ENCODE peak calls at places on chromosomes 16 and 17, in eight cellular contexts. A, S, B, Z, K, V, Y and F are unnamed samples.

GRCh38 chr16:12508054-12508453 is 295.6 kb downstream of the CPPED1 start:
- DNase-seq in K (no peak), V (peak), S (no peak), B (no peak), Y (no peak), A (no peak), Z (no peak), F (no peak)

GRCh38 chr16:87945351-87946042 is 5.7 kb upstream of the BANP start:
- DNase-seq in S (peak), Y (peak), A (peak), K (no peak), Z (peak), V (peak), B (no peak), F (peak)

GRCh38 chr17:21166599-21167265 is 40.0 kb downstream of the DHRS7B start:
- DNase-seq in B (no peak), Z (no peak), K (no peak), Y (no peak), V (no peak), S (no peak), A (no peak), F (no peak)

GRCh38 chr16:10386517-10387377 is 886 bp downstream of the ATF7IP2 start:
- DNase-seq in B (no peak), A (no peak), V (no peak), K (no peak), Y (no peak), Z (no peak), S (no peak), F (no peak)

GRCh38 chr17:78781339-78782304 is at the start of gene CYTH1:
- DNase-seq in K (no peak), S (peak), Z (peak), A (peak), V (peak), B (no peak), Y (no peak), F (peak)

GRCh38 chr16:27350006-27350405 is 36.2 kb downstream of the IL4R start:
- DNase-seq in A (no peak), V (no peak), K (no peak), Y (no peak), B (no peak), S (no peak), Z (no peak), F (no peak)

GRCh38 chr17:70956731-70957130 is 787.4 kb downstream of the KCNJ2 start:
- DNase-seq in K (no peak), Y (no peak), S (no peak), Z (no peak), V (no peak), A (no peak), B (no peak), F (no peak)

GRCh38 chr16:11857161-11857560 is 5.8 kb upstream of the RSL1D1 start:
- DNase-seq in K (no peak), B (no peak), V (no peak), A (no peak), Z (no peak), Y (no peak), S (no peak), F (no peak)

GRCh38 chr17:40157972-40158371 is 17.6 kb downstream of the CASC3 start:
- DNase-seq in S (no peak), A (no peak), B (no peak), Z (no peak), K (no peak), Y (no peak), V (no peak), F (no peak)

GRCh38 chr17:78019367-78019975 is 61.0 kb downstream of the TNRC6C start:
- DNase-seq in B (no peak), K (no peak), A (no peak), Z (no peak), V (no peak), S (no peak), Y (no peak), F (no peak)

GRCh38 chr16:49596119-49596518 is 222.5 kb downstream of the C16orf78 start:
- DNase-seq in B (no peak), V (no peak), A (no peak), Z (no peak), S (no peak), K (no peak), Y (no peak), F (no peak)

GRCh38 chr17:34291721-34292348 is 6.3 kb downstream of the CCL11 start:
- DNase-seq in Y (no peak), A (no peak), Z (no peak), B (no peak), K (no peak), V (no peak), S (no peak), F (no peak)

GRCh38 chr16:47687694-47688093 is 226.6 kb downstream of the PHKB start:
- DNase-seq in S (no peak), Y (no peak), V (no peak), B (no peak), K (no peak), A (no peak), Z (no peak), F (no peak)

GRCh38 chr17:81052199-81052997 is 17.4 kb downstream of the BAIAP2 start:
- DNase-seq in V (no peak), K (no peak), A (peak), S (peak), Z (no peak), Y (no peak), B (no peak), F (no peak)

GRCh38 chr17:78391843-78392242 is 13.4 kb downstream of the PGS1 start:
- DNase-seq in K (no peak), V (no peak), Y (no peak), B (no peak), S (no peak), Z (no peak), A (no peak), F (no peak)

GRCh38 chr16:27727941-27728340 is 178.0 kb downstream of the KATNIP start:
- DNase-seq in V (no peak), K (no peak), Y (no peak), Z (no peak), S (no peak), B (no peak), A (no peak), F (no peak)

GRCh38 chr16:65153365-65154105 is 31.7 kb upstream of the CDH11 start:
- DNase-seq in V (no peak), Z (no peak), S (no peak), B (no peak), A (no peak), K (no peak), Y (no peak), F (no peak)

GRCh38 chr17:5467416-5467815 is 1.4 kb downstream of the DHX33 start:
- DNase-seq in Y (no peak), K (no peak), V (no peak), A (no peak), S (no peak), Z (no peak), B (no peak), F (no peak)

GRCh38 chr17:38896373-38896954 is 26.6 kb downstream of the LASP1 start:
- DNase-seq in Y (no peak), Z (no peak), K (no peak), S (peak), B (no peak), V (no peak), A (no peak), F (peak)

GRCh38 chr17:57327176-57327970 is 71.0 kb downstream of the MSI2 start:
- DNase-seq in Y (no peak), Z (no peak), K (no peak), S (no peak), A (no peak), B (no peak), V (no peak), F (peak)

GRCh38 chr16:87881327-87882200 is 12.3 kb upstream of the SLC7A5 start:
- DNase-seq in Z (peak), Y (no peak), S (no peak), K (no peak), B (no peak), V (no peak), A (no peak), F (no peak)

GRCh38 chr17:50272711-50273653 is 1.3 kb upstream of the TMEM92 start:
- DNase-seq in S (peak), Y (peak), K (peak), Z (peak), B (peak), A (peak), V (no peak), F (peak)

GRCh38 chr17:78535285-78536197 is 41.7 kb downstream of the DNAH17 start:
- DNase-seq in Y (no peak), B (no peak), Z (no peak), A (no peak), S (no peak), V (peak), K (no peak), F (no peak)

GRCh38 chr16:87854053-87854906 is 15.0 kb downstream of the SLC7A5 start:
- DNase-seq in Z (peak), V (no peak), Y (no peak), B (no peak), S (peak), K (peak), A (peak), F (no peak)

GRCh38 chr17:7001562-7001961 is 5.7 kb downstream of the ALOX12 start:
- DNase-seq in B (no peak), Z (no peak), S (no peak), Y (no peak), V (peak), A (no peak), K (peak), F (no peak)
- TF ChIP-seq CTCF in B (peak), Z (no peak), S (peak), Y (peak), V (no peak), A (peak), K (peak), F (peak)

GRCh38 chr16:3576211-3576610 is 992 bp downstream of the NLRC3 start:
- DNase-seq in A (no peak), Y (no peak), K (no peak), Z (no peak), S (no peak), V (no peak), B (no peak), F (no peak)

GRCh38 chr16:3575491-3575890 is 1.7 kb downstream of the NLRC3 start:
- DNase-seq in K (no peak), S (no peak), Y (no peak), B (no peak), A (no peak), Z (no peak), V (no peak), F (no peak)

GRCh38 chr16:3578610-3579551 is 1.7 kb upstream of the NLRC3 start:
- DNase-seq in S (no peak), V (no peak), K (peak), Y (no peak), A (no peak), B (no peak), Z (no peak), F (no peak)

GRCh38 chr16:3578121-3578520 is 918 bp upstream of the NLRC3 start:
- DNase-seq in V (no peak), S (no peak), K (no peak), Y (no peak), Z (no peak), A (no peak), B (no peak), F (no peak)

GRCh38 chr16:3577302-3577752 is at the start of gene NLRC3:
- DNase-seq in Z (no peak), K (no peak), S (no peak), Y (no peak), V (no peak), A (no peak), B (no peak), F (no peak)
- TF ChIP-seq POLR2A in Z (no peak), K (no peak), S (no peak), Y (no peak), V (no peak), A (no peak), B (no peak), F (no peak)

GRCh38 chr17:65814418-65814817 is 253.0 kb upstream of the AXIN2 start:
- DNase-seq in Z (no peak), B (no peak), V (no peak), K (no peak), S (no peak), Y (no peak), A (no peak), F (no peak)
- TF ChIP-seq CTCF in Z (no peak), B (no peak), V (no peak), K (no peak), S (no peak), Y (no peak), A (no peak), F (no peak)

GRCh38 chr16:21953541-21953902 is 361 bp downstream of the UQCRC2 start:
- DNase-seq in V (no peak), B (no peak), A (no peak), S (no peak), Z (no peak), Y (no peak), K (no peak), F (no peak)

GRCh38 chr16:21952040-21952792 is 945 bp upstream of the UQCRC2 start:
- DNase-seq in Y (peak), V (peak), S (peak), A (peak), Z (peak), B (peak), K (peak), F (peak)

GRCh38 chr16:21949713-21950260 is 3.4 kb upstream of the UQCRC2 start:
- DNase-seq in S (no peak), Z (no peak), K (no peak), V (no peak), Y (no peak), A (no peak), B (no peak), F (no peak)

GRCh38 chr16:21952793-21953540 is at the start of gene UQCRC2:
- DNase-seq in Y (peak), V (peak), B (peak), Z (peak), K (peak), A (peak), S (peak), F (peak)

DNA sequence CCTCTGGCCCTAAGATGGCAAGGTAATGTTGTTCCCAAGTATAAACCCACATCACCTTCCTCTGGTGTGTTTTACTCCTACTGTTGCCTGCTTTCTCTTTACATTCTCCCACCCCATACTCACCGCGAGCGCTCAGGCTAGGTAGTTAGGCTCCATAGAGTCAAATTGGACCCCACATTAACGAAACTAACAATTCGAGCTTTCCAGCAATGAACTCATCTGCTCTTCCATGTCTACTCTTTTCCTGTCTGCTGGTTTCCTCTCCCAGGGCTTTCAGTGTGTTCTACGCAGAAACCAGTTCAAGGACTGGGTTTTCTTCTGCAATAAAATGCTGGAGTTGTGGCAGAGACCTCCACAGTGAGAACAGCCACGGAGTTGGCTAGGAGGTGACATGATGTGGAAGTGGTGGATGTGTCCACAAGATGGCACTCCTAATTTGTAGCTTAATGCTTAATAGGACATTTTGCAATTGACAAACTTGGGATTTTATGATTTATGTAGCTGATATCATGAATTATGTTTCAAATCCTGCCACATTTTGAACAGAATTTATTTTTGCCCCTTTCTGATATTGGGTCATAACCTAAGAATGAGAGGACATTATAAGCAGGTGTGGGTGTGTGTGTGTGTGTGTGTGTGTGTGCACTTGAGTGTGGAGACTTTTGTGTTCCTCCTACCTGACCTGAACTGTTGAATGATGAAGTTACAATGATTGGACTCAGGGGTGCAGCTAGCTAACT is 2.2 kb upstream of the UQCRC2 start:
- DNase-seq in V (no peak), B (peak), Z (peak), Y (peak), K (peak), A (no peak), S (no peak), F (no peak)
- TF ChIP-seq POLR2A in V (no peak), B (no peak), Z (no peak), Y (no peak), K (no peak), A (no peak), S (no peak), F (no peak)

GRCh38 chr16:4261557-4262172 is 11.2 kb downstream of the TFAP4 start:
- DNase-seq in S (peak), V (no peak), A (no peak), Y (no peak), K (peak), B (peak), Z (peak), F (no peak)
- TF ChIP-seq CTCF in S (peak), V (peak), A (peak), Y (peak), K (peak), B (peak), Z (no peak), F (peak)

GRCh38 chr17:7403902-7404736 is at the start of gene TMEM256:
- DNase-seq in S (peak), Y (peak), Z (peak), A (peak), V (peak), B (peak), K (peak), F (peak)
- TF ChIP-seq POLR2A in S (peak), Y (peak), Z (peak), A (peak), V (peak), B (peak), K (peak), F (peak)

GRCh38 chr16:55701442-55702319 is 45.9 kb downstream of the SLC6A2 start:
- DNase-seq in Y (peak), A (peak), B (peak), Z (peak), V (peak), S (peak), K (peak), F (peak)
- TF ChIP-seq CTCF in Y (peak), A (peak), B (peak), Z (peak), V (no peak), S (peak), K (peak), F (peak)

GRCh38 chr16:68235882-68236803 is at the start of gene ESRP2:
- DNase-seq in Y (no peak), Z (no peak), K (no peak), A (peak), V (peak), B (no peak), S (peak), F (no peak)
- TF ChIP-seq POLR2A in Y (no peak), Z (no peak), K (no peak), A (no peak), V (no peak), B (no peak), S (peak), F (no peak)